ENCODE peak calls at places on chromosomes 6 and 20, in ten cellular contexts. S is PC-3; M is SJSA1; Z is PC-9; Y is tibial nerve; G is CD8-positive, alpha-beta T cell; V is keratinocyte; B is left lung; J is neuronal stem cell; K is left ventricle myocardium inferior. O is an unnamed sample.

GRCh38 chr20:58233881-58234528 is 5.6 kb upstream of the ANKRD60 start:
- DNase-seq in B (no peak), J (no peak), K (no peak), Z (peak; percentile 37), V (no peak), S (peak; percentile 60), M (no peak), G (no peak), Y (no peak), O (no peak)

GRCh38 chr6:156543431-156543830 is 233.7 kb upstream of the ARID1B start:
- DNase-seq in S (no peak), Z (no peak), V (no peak), K (no peak), G (no peak), M (peak; percentile 14), J (no peak), Y (no peak), B (no peak), O (no peak)

GRCh38 chr20:11267131-11267761 is 593.4 kb upstream of the JAG1 start:
- DNase-seq in M (peak; percentile 87), S (peak; percentile 96), J (peak; percentile 51), V (peak; percentile 52), B (peak; percentile 40), Z (peak; percentile 62), K (peak; percentile 40), G (no peak), Y (no peak), O (peak; percentile 93)

GRCh38 chr6:84536914-84537638 is 227.3 kb downstream of the TBX18 start:
- DNase-seq in K (no peak), J (no peak), B (no peak), Z (no peak), V (no peak), G (no peak), M (no peak), Y (no peak), S (peak; percentile 45), O (no peak)

GRCh38 chr20:51807864-51808263 is 5.5 kb upstream of the SALL4 start:
- DNase-seq in V (no peak), J (no peak), Z (no peak), B (no peak), K (no peak), G (no peak), S (no peak), Y (no peak), M (no peak), O (no peak)

GRCh38 chr6:96015791-96016776 is at the start of gene FUT9:
- DNase-seq in G (no peak), B (no peak), J (peak; percentile 78), Y (no peak), K (no peak), M (no peak), Z (peak; percentile 64), S (no peak), V (no peak), O (no peak)

GRCh38 chr6:132715204-132715603 is 1.3 kb upstream of the VNN1 start:
- DNase-seq in Y (no peak), V (peak; percentile 15), M (no peak), J (peak; percentile 29), B (no peak), G (no peak), K (no peak), S (peak; percentile 72), Z (no peak), O (peak; percentile 52)

GRCh38 chr6:119598883-119599282 is 249.3 kb upstream of the MAN1A1 start:
- DNase-seq in Y (no peak), Z (no peak), S (no peak), M (no peak), G (no peak), B (no peak), J (no peak), K (no peak), V (no peak), O (no peak)

GRCh38 chr20:38004416-38004815 is 28.8 kb downstream of the TTI1 start:
- DNase-seq in G (no peak), S (no peak), J (no peak), Z (no peak), B (no peak), M (no peak), Y (no peak), K (no peak), V (no peak), O (no peak)

GRCh38 chr6:56230976-56231566 is 16.3 kb downstream of the COL21A1 start:
- DNase-seq in Y (no peak), S (peak; percentile 71), B (no peak), V (no peak), Z (no peak), J (no peak), M (no peak), K (no peak), G (no peak), O (no peak)

GRCh38 chr6:116371384-116372209 is 850 bp downstream of the DSE start:
- DNase-seq in V (no peak), B (peak; percentile 82), Z (peak; percentile 81), G (peak; percentile 27), S (peak; percentile 82), M (peak; percentile 91), K (peak; percentile 73), Y (peak; percentile 40), J (peak; percentile 71), O (peak; percentile 81)

GRCh38 chr6:139519097-139519496 is 144.6 kb upstream of the CITED2 start:
- DNase-seq in G (no peak), J (no peak), V (no peak), Z (no peak), B (no peak), K (no peak), S (no peak), M (no peak), Y (no peak), O (no peak)

GRCh38 chr6:105596284-105596755 is 193.4 kb upstream of the PREP start:
- DNase-seq in G (no peak), J (no peak), K (no peak), S (peak; percentile 95), Z (no peak), M (peak; percentile 71), Y (no peak), B (no peak), V (peak; percentile 73), O (peak; percentile 92)

GRCh38 chr6:158793432-158793831 is 25.7 kb downstream of the EZR start:
- DNase-seq in G (no peak), S (peak; percentile 57), Y (no peak), J (no peak), B (no peak), V (no peak), M (no peak), K (no peak), Z (no peak), O (no peak)

GRCh38 chr20:52447232-52447566 is 255.6 kb upstream of the ZFP64 start:
- DNase-seq in K (no peak), Z (no peak), B (no peak), J (no peak), V (no peak), G (no peak), S (no peak), Y (no peak), M (no peak), O (no peak)

GRCh38 chr20:44993343-44993742 is 27.0 kb downstream of the STK4 start:
- DNase-seq in J (no peak), G (no peak), S (peak; percentile 62), K (no peak), Y (no peak), B (no peak), M (no peak), Z (no peak), V (no peak), O (no peak)
- H3K27ac ChIP-seq in J (no peak overlapping the region), G (no peak overlapping the region), S (peak overlapping the region; percentile 31), K (peak overlapping the region; percentile 65), Y (no peak overlapping the region), B (peak overlapping the region; percentile 79), M (no peak overlapping the region), Z (peak overlapping the region; percentile 51), V (no peak overlapping the region), O (no peak overlapping the region)

GRCh38 chr20:45911486-45912343 is at the start of gene PLTP:
- DNase-seq in G (peak; percentile 58), S (peak; percentile 38), B (peak; percentile 82), Y (peak; percentile 58), V (no peak), J (peak; percentile 78), Z (peak; percentile 75), M (peak; percentile 74), K (peak; percentile 82), O (no peak)

GRCh38 chr20:45912344-45912682 is 358 bp upstream of the PLTP start:
- DNase-seq in K (no peak), Y (no peak), G (no peak), M (no peak), S (no peak), B (no peak), J (no peak), Z (no peak), V (no peak), O (no peak)

GRCh38 chr20:45909817-45910669 is 1.9 kb downstream of the PLTP start:
- DNase-seq in Y (no peak), B (no peak), J (no peak), S (no peak), V (no peak), K (no peak), M (no peak), G (no peak), Z (no peak), O (no peak)

GRCh38 chr20:45909336-45909808 is 2.6 kb downstream of the PLTP start:
- DNase-seq in Y (no peak), B (no peak), V (no peak), G (no peak), J (no peak), M (no peak), S (no peak), K (no peak), Z (no peak), O (no peak)

GRCh38 chr20:45910670-45911485 is 1.1 kb downstream of the PLTP start:
- DNase-seq in S (peak; percentile 99), K (peak; percentile 97), M (peak; percentile 99), Z (peak; percentile 100), G (peak; percentile 90), Y (peak; percentile 99), B (peak; percentile 97), J (peak; percentile 99), V (peak; percentile 99), O (peak; percentile 99)
- H3K27ac ChIP-seq in S (peak overlapping the region; percentile 35), K (peak overlapping the region; percentile 88), M (no peak overlapping the region), Z (peak overlapping the region; percentile 38), G (no peak overlapping the region), Y (peak overlapping the region; percentile 79), B (peak overlapping the region; percentile 78), J (peak overlapping the region; percentile 94), V (peak overlapping the region; percentile 70), O (peak overlapping the region; percentile 75)

DNA sequence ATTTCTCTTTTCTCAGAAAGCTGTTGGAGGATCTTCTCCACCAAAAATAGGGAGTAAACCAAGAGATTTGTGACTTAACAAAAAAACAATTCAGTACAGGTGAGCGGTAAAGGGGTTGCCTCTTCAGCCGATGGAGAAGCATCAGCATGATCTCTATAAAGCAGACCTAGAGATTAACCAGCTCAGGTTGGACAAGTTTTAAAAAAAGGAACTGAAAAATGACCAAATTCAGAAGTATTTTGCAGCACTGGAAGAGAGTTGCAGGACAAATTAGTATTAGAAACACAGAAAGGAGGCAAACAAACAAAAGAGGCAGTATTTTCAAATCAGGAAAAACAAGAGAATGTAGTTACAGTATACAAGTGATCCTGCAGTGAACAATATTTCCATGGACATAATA is 39.6 kb upstream of the ZNF184 start:
- DNase-seq in K (no peak), V (no peak), J (no peak), S (no peak), Y (no peak), G (no peak), M (no peak), B (no peak), Z (no peak), O (no peak)
- H3K27ac ChIP-seq in K (no peak overlapping the region), V (no peak overlapping the region), J (no peak overlapping the region), S (no peak overlapping the region), Y (no peak overlapping the region), G (no peak overlapping the region), M (no peak overlapping the region), B (no peak overlapping the region), Z (no peak overlapping the region), O (no peak overlapping the region)

GRCh38 chr6:38088794-38089193 is 269.3 kb downstream of the ZFAND3 start:
- DNase-seq in B (no peak), Y (no peak), S (no peak), K (no peak), Z (no peak), J (no peak), G (no peak), M (no peak), V (no peak), O (no peak)
- H3K27ac ChIP-seq in B (no peak overlapping the region), Y (no peak overlapping the region), S (no peak overlapping the region), K (no peak overlapping the region), Z (no peak overlapping the region), J (no peak overlapping the region), G (no peak overlapping the region), M (no peak overlapping the region), V (no peak overlapping the region), O (no peak overlapping the region)